ENCODE peak calls at places on chromosomes 3 and 15, in four cellular contexts. One of them, this sample, is unnamed. For H3K9me3, the result is how much of the 10 kb centered on the place peaks cover.

GRCh38 chr3:144055604-144056003 is 84.0 kb downstream of the DIPK2A start:
- DNase-seq in transverse colon: no peak
- DNase-seq in tibial nerve: no peak
- DNase-seq in small intestine: no peak
- DNase-seq in this sample: no peak

GRCh38 chr3:127304121-127304744 is 16.4 kb upstream of the PRR20G start:
- DNase-seq in transverse colon: peak
- DNase-seq in tibial nerve: no peak
- DNase-seq in small intestine: peak
- DNase-seq in this sample: no peak

GRCh38 chr3:51947215-51947900 is 5.2 kb downstream of the PARP3 start:
- DNase-seq in tibial nerve: no peak
- DNase-seq in small intestine: no peak
- DNase-seq in transverse colon: no peak
- DNase-seq in this sample: no peak

GRCh38 chr15:29514931-29515330 is 245.3 kb upstream of the NSMCE3 start:
- DNase-seq in tibial nerve: no peak
- DNase-seq in small intestine: no peak
- DNase-seq in transverse colon: no peak
- DNase-seq in this sample: no peak

GRCh38 chr3:146033950-146034349 is 127.0 kb downstream of the PLOD2 start:
- DNase-seq in small intestine: no peak
- DNase-seq in tibial nerve: no peak
- DNase-seq in transverse colon: no peak
- DNase-seq in this sample: no peak

GRCh38 chr15:75202251-75203016 is 752 bp downstream of the C15orf39 start:
- DNase-seq in small intestine: peak
- DNase-seq in tibial nerve: peak
- DNase-seq in transverse colon: peak
- DNase-seq in this sample: peak

GRCh38 chr15:31345606-31346366 is 19.2 kb downstream of the KLF13 start:
- DNase-seq in transverse colon: no peak
- DNase-seq in tibial nerve: no peak
- DNase-seq in small intestine: no peak
- DNase-seq in this sample: peak

GRCh38 chr3:58564456-58565160 is 12.6 kb downstream of the FAM107A start:
- DNase-seq in small intestine: peak
- DNase-seq in transverse colon: peak
- DNase-seq in tibial nerve: no peak
- DNase-seq in this sample: no peak

GRCh38 chr3:131353946-131354345 is 27.6 kb upstream of the NUDT16 start:
- DNase-seq in transverse colon: no peak
- DNase-seq in tibial nerve: no peak
- DNase-seq in small intestine: no peak
- DNase-seq in this sample: no peak

GRCh38 chr3:197023241-197023997 is 6.2 kb downstream of the MELTF start:
- DNase-seq in small intestine: no peak
- DNase-seq in tibial nerve: no peak
- DNase-seq in transverse colon: no peak
- DNase-seq in this sample: no peak

GRCh38 chr3:156602424-156602823 is 47.5 kb upstream of the SSR3 start:
- DNase-seq in transverse colon: no peak
- DNase-seq in tibial nerve: no peak
- DNase-seq in small intestine: no peak
- DNase-seq in this sample: no peak

GRCh38 chr3:134299185-134299887 is 48.7 kb upstream of the RYK start:
- DNase-seq in small intestine: peak
- DNase-seq in transverse colon: no peak
- DNase-seq in tibial nerve: no peak
- DNase-seq in this sample: no peak

GRCh38 chr3:194075802-194076460 is 60.0 kb upstream of the HES1 start:
- DNase-seq in tibial nerve: no peak
- DNase-seq in small intestine: no peak
- DNase-seq in transverse colon: no peak
- DNase-seq in this sample: no peak

GRCh38 chr3:115899535-115899934 is 276.2 kb downstream of the GAP43 start:
- DNase-seq in tibial nerve: no peak
- DNase-seq in small intestine: no peak
- DNase-seq in transverse colon: no peak
- DNase-seq in this sample: no peak

GRCh38 chr3:140767536-140767935 is 89.7 kb downstream of the TRIM42 start:
- DNase-seq in small intestine: no peak
- DNase-seq in transverse colon: no peak
- DNase-seq in tibial nerve: no peak
- DNase-seq in this sample: no peak

GRCh38 chr3:67437090-67437489 is 217.3 kb downstream of the SUCLG2 start:
- DNase-seq in transverse colon: no peak
- DNase-seq in tibial nerve: no peak
- DNase-seq in small intestine: no peak
- DNase-seq in this sample: no peak

GRCh38 chr3:155018621-155019330 is 61.3 kb upstream of the MME start:
- DNase-seq in tibial nerve: no peak
- DNase-seq in transverse colon: no peak
- DNase-seq in small intestine: no peak
- DNase-seq in this sample: no peak

GRCh38 chr3:104316118-104316517 is 1050.6 kb upstream of the ALCAM start:
- DNase-seq in tibial nerve: no peak
- DNase-seq in transverse colon: no peak
- DNase-seq in small intestine: no peak
- DNase-seq in this sample: no peak

GRCh38 chr15:34436126-34436955 is 1.3 kb downstream of the GOLGA8A start:
- DNase-seq in tibial nerve: no peak
- DNase-seq in transverse colon: no peak
- DNase-seq in small intestine: peak
- DNase-seq in this sample: no peak

GRCh38 chr3:10088256-10088655 is 19.8 kb downstream of the FANCD2OS start:
- DNase-seq in small intestine: no peak
- DNase-seq in transverse colon: no peak
- DNase-seq in tibial nerve: no peak
- DNase-seq in this sample: no peak

GRCh38 chr15:56760186-56760585 is 26.9 kb upstream of the ZNF280D start:
- DNase-seq in transverse colon: no peak
- DNase-seq in tibial nerve: no peak
- DNase-seq in small intestine: no peak
- DNase-seq in this sample: no peak

GRCh38 chr3:81974754-81975153 is 213.3 kb upstream of the GBE1 start:
- DNase-seq in transverse colon: no peak
- DNase-seq in tibial nerve: no peak
- DNase-seq in small intestine: no peak
- DNase-seq in this sample: no peak

GRCh38 chr3:180744226-180744625 is 64.9 kb upstream of the CCDC39 start:
- DNase-seq in tibial nerve: no peak
- DNase-seq in transverse colon: no peak
- DNase-seq in small intestine: no peak
- DNase-seq in this sample: no peak

GRCh38 chr15:25408428-25408827 is 30.4 kb downstream of the UBE3A start:
- DNase-seq in transverse colon: no peak
- DNase-seq in tibial nerve: no peak
- DNase-seq in small intestine: no peak
- DNase-seq in this sample: no peak

GRCh38 chr3:182330647-182331046 is 462.7 kb upstream of the ATP11B start:
- DNase-seq in transverse colon: no peak
- DNase-seq in tibial nerve: no peak
- DNase-seq in small intestine: no peak
- DNase-seq in this sample: no peak

GRCh38 chr3:27253831-27254230 is 115.4 kb downstream of the NEK10 start:
- DNase-seq in transverse colon: peak
- DNase-seq in small intestine: peak
- DNase-seq in tibial nerve: no peak
- DNase-seq in this sample: peak

GRCh38 chr3:169628567-169628966 is 34.9 kb downstream of the MECOM start:
- DNase-seq in tibial nerve: no peak
- DNase-seq in transverse colon: no peak
- DNase-seq in small intestine: no peak
- DNase-seq in this sample: no peak

GRCh38 chr3:177679568-177680441 is 482.5 kb upstream of the TBL1XR1 start:
- DNase-seq in small intestine: peak
- DNase-seq in transverse colon: no peak
- DNase-seq in tibial nerve: no peak
- DNase-seq in this sample: no peak

GRCh38 chr3:46019707-46020106 is 7.6 kb downstream of the XCR1 start:
- DNase-seq in transverse colon: no peak
- DNase-seq in small intestine: no peak
- DNase-seq in tibial nerve: no peak
- DNase-seq in this sample: no peak

GRCh38 chr3:15339786-15340215 is 7.4 kb upstream of the SH3BP5 start:
- DNase-seq in transverse colon: no peak
- DNase-seq in tibial nerve: no peak
- DNase-seq in small intestine: no peak
- DNase-seq in this sample: no peak

GRCh38 chr3:49415931-49416601 is 3.8 kb downstream of the TCTA start:
- DNase-seq in transverse colon: peak
- DNase-seq in tibial nerve: no peak
- DNase-seq in small intestine: peak
- DNase-seq in this sample: peak

GRCh38 chr15:28114721-28115622 is 15.9 kb upstream of the OCA2 start:
- DNase-seq in tibial nerve: no peak
- DNase-seq in small intestine: no peak
- DNase-seq in transverse colon: no peak
- DNase-seq in this sample: no peak

GRCh38 chr3:25424238-25425013 is 3.6 kb upstream of the RARB start:
- DNase-seq in transverse colon: no peak
- DNase-seq in tibial nerve: no peak
- DNase-seq in small intestine: no peak
- DNase-seq in this sample: no peak

GRCh38 chr3:15277861-15278260 is 54.5 kb downstream of the SH3BP5 start:
- DNase-seq in small intestine: no peak
- DNase-seq in tibial nerve: no peak
- DNase-seq in transverse colon: no peak
- DNase-seq in this sample: no peak

GRCh38 chr3:87196879-87197278 is 30.2 kb upstream of the CHMP2B start:
- DNase-seq in tibial nerve: no peak
- DNase-seq in transverse colon: peak
- DNase-seq in small intestine: no peak
- DNase-seq in this sample: no peak

GRCh38 chr3:112635674-112636073 is 5.3 kb downstream of the CCDC80 start:
- DNase-seq in small intestine: no peak
- DNase-seq in tibial nerve: no peak
- DNase-seq in transverse colon: peak
- DNase-seq in this sample: no peak

DNA sequence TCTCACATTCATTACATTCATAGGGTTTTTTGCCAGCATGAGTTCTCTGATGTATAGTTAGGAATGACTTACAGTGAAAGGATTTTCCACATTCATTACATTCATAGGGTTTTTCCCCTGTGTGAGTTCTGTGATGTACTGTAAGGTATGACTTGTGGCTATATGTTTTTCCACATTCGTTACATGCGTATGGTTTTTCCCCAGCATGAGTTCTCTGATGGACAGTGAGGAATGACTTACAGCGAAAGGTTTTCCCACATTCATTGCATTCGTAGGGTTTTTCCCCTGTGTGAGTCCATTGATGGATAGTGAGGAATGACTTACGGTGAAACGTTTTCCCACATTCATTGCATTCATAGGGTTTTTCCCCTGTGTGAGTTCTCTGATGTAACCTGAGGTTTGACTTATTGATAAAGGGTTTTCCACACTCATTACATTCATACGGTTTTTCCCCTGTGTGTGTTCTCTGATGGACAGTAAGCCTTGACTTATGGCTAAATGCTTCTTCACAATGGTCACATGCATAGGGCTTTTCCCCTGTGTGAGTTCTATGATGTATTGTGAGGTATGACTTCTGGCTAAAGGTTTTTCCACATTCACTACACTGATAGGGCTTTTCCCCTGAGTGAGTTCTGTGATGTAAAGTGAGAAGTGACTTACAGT is 47.4 kb downstream of the ZNF717 start:
- DNase-seq in small intestine: no peak
- DNase-seq in tibial nerve: no peak
- DNase-seq in transverse colon: no peak
- DNase-seq in this sample: no peak
- H3K9me3 ChIP-seq in small intestine: under half
- H3K9me3 ChIP-seq in tibial nerve: under half
- H3K9me3 ChIP-seq in transverse colon: half or more
- H3K9me3 ChIP-seq in this sample: half or more

GRCh38 chr3:130340766-130341165 is 4.7 kb upstream of the COL6A5 start:
- DNase-seq in small intestine: no peak
- DNase-seq in tibial nerve: no peak
- DNase-seq in transverse colon: no peak
- DNase-seq in this sample: no peak

GRCh38 chr3:130341882-130342281 is 3.6 kb upstream of the COL6A5 start:
- DNase-seq in transverse colon: no peak
- DNase-seq in small intestine: no peak
- DNase-seq in tibial nerve: no peak
- DNase-seq in this sample: no peak

GRCh38 chr3:130341388-130341787 is 4.1 kb upstream of the COL6A5 start:
- DNase-seq in transverse colon: no peak
- DNase-seq in small intestine: no peak
- DNase-seq in tibial nerve: no peak
- DNase-seq in this sample: no peak

GRCh38 chr3:130342821-130343661 is 2.4 kb upstream of the COL6A5 start:
- DNase-seq in tibial nerve: no peak
- DNase-seq in small intestine: no peak
- DNase-seq in transverse colon: no peak
- DNase-seq in this sample: no peak

GRCh38 chr3:130345487-130346079 is at the start of gene COL6A5:
- DNase-seq in small intestine: no peak
- DNase-seq in transverse colon: no peak
- DNase-seq in tibial nerve: no peak
- DNase-seq in this sample: no peak
- H3K4me3 ChIP-seq in small intestine: no peak
- H3K4me3 ChIP-seq in transverse colon: no peak
- H3K4me3 ChIP-seq in tibial nerve: no peak
- H3K4me3 ChIP-seq in this sample: no peak

GRCh38 chr15:60793656-60794055 is 314.7 kb upstream of the ICE2 start:
- DNase-seq in tibial nerve: no peak
- DNase-seq in small intestine: no peak
- DNase-seq in transverse colon: no peak
- DNase-seq in this sample: no peak
- H3K9me3 ChIP-seq in tibial nerve: under half
- H3K9me3 ChIP-seq in small intestine: under half
- H3K9me3 ChIP-seq in transverse colon: under half
- H3K9me3 ChIP-seq in this sample: under half

GRCh38 chr3:44649709-44650108 is 1.2 kb downstream of the ZNF35 start:
- DNase-seq in tibial nerve: no peak
- DNase-seq in transverse colon: no peak
- DNase-seq in small intestine: no peak
- DNase-seq in this sample: no peak
- H3K4me3 ChIP-seq in tibial nerve: no peak
- H3K4me3 ChIP-seq in transverse colon: no peak
- H3K4me3 ChIP-seq in small intestine: no peak
- H3K4me3 ChIP-seq in this sample: no peak

GRCh38 chr3:151599103-151599672 is 134.5 kb upstream of the AADACL2 start:
- DNase-seq in transverse colon: no peak
- DNase-seq in small intestine: no peak
- DNase-seq in tibial nerve: no peak
- DNase-seq in this sample: no peak
- H3K9me3 ChIP-seq in transverse colon: under half
- H3K9me3 ChIP-seq in small intestine: under half
- H3K9me3 ChIP-seq in tibial nerve: under half
- H3K9me3 ChIP-seq in this sample: under half

GRCh38 chr3:149374391-149374790 is 3.1 kb downstream of the TM4SF1 start:
- DNase-seq in small intestine: no peak
- DNase-seq in tibial nerve: no peak
- DNase-seq in transverse colon: no peak
- DNase-seq in this sample: no peak
- H3K4me3 ChIP-seq in small intestine: no peak
- H3K4me3 ChIP-seq in tibial nerve: no peak
- H3K4me3 ChIP-seq in transverse colon: no peak
- H3K4me3 ChIP-seq in this sample: no peak